ENCODE peak calls at places on chromosomes 3 and 15, in nine cellular contexts. E is spleen; F is CD8-positive, alpha-beta memory T cell; P is H9; U is hepatocyte; K is effector memory CD4-positive, alpha-beta T cell; M is endothelial cell of umbilical vein; W is upper lobe of right lung; Z is body of pancreas. D is an unnamed sample. For H3K4me1 and H3K9me3, the result is how much of the 10 kb centered on the place peaks cover.

GRCh38 chr15:49462242-49462641 is 39.2 kb downstream of the FGF7 start:
- DNase-seq in E (no peak), F (no peak), P (no peak), U (no peak), K (no peak), M (no peak), W (no peak), Z (no peak), D (no peak)

GRCh38 chr3:43162573-43163084 is 56.8 kb upstream of the POMGNT2 start:
- DNase-seq in E (no peak), F (peak), P (no peak), U (no peak), K (peak), M (peak), W (no peak), Z (no peak), D (no peak)

GRCh38 chr3:42702066-42702951 is at the start of gene HHATL:
- DNase-seq in E (no peak), F (no peak), P (peak), U (no peak), K (no peak), M (no peak), W (peak), Z (no peak), D (no peak)

GRCh38 chr3:183698318-183698731 is 728 bp downstream of the YEATS2 start:
- DNase-seq in E (peak), F (peak), P (no peak), U (peak), K (no peak), M (peak), W (no peak), Z (peak), D (peak)

GRCh38 chr3:13483286-13483685 is 3.2 kb downstream of the HDAC11 start:
- DNase-seq in E (peak), F (no peak), P (no peak), U (no peak), K (no peak), M (no peak), W (peak), Z (no peak), D (no peak)

GRCh38 chr3:70982700-70983140 is 600.8 kb downstream of the FOXP1 start:
- DNase-seq in E (no peak), F (no peak), P (no peak), U (peak), K (no peak), M (peak), W (no peak), Z (peak), D (no peak)

GRCh38 chr3:46012246-46012645 is 15.0 kb downstream of the XCR1 start:
- DNase-seq in E (no peak), F (no peak), P (no peak), U (no peak), K (no peak), M (no peak), W (no peak), Z (no peak), D (no peak)

GRCh38 chr3:37901721-37902120 is 40.0 kb downstream of the CTDSPL start:
- DNase-seq in E (no peak), F (no peak), P (no peak), U (no peak), K (no peak), M (no peak), W (no peak), Z (no peak), D (no peak)

GRCh38 chr3:149489060-149489690 is 14.7 kb downstream of the TM4SF4 start:
- DNase-seq in E (no peak), F (no peak), P (peak), U (no peak), K (no peak), M (peak), W (no peak), Z (no peak), D (peak)

GRCh38 chr3:15629860-15630597 is 28.5 kb downstream of the BTD start:
- DNase-seq in E (no peak), F (peak), P (peak), U (peak), K (peak), M (peak), W (no peak), Z (peak), D (peak)

GRCh38 chr15:25397110-25397509 is 41.7 kb downstream of the UBE3A start:
- DNase-seq in E (no peak), F (no peak), P (no peak), U (no peak), K (no peak), M (peak), W (no peak), Z (no peak), D (no peak)

GRCh38 chr3:43997788-43998373 is 243.8 kb upstream of the TOPAZ1 start:
- DNase-seq in E (no peak), F (no peak), P (no peak), U (no peak), K (no peak), M (no peak), W (no peak), Z (no peak), D (peak)

GRCh38 chr15:94008101-94009080 is 223.0 kb upstream of the MCTP2 start:
- DNase-seq in E (no peak), F (no peak), P (no peak), U (no peak), K (no peak), M (no peak), W (no peak), Z (no peak), D (no peak)

GRCh38 chr3:41580274-41580959 is 381.1 kb downstream of the CTNNB1 start:
- DNase-seq in E (no peak), F (no peak), P (no peak), U (no peak), K (no peak), M (no peak), W (no peak), Z (no peak), D (peak)

GRCh38 chr3:154285221-154285620 is 39.1 kb downstream of the DHX36 start:
- DNase-seq in E (no peak), F (no peak), P (no peak), U (no peak), K (no peak), M (no peak), W (no peak), Z (no peak), D (no peak)

GRCh38 chr15:31349233-31350141 is 22.9 kb downstream of the KLF13 start:
- DNase-seq in E (peak), F (no peak), P (no peak), U (no peak), K (no peak), M (no peak), W (no peak), Z (no peak), D (no peak)
- H3K4me1 ChIP-seq in E (half or more), F (half or more), P (under half), U (under half), K (half or more), M (under half), W (half or more), Z (half or more), D (half or more)

DNA sequence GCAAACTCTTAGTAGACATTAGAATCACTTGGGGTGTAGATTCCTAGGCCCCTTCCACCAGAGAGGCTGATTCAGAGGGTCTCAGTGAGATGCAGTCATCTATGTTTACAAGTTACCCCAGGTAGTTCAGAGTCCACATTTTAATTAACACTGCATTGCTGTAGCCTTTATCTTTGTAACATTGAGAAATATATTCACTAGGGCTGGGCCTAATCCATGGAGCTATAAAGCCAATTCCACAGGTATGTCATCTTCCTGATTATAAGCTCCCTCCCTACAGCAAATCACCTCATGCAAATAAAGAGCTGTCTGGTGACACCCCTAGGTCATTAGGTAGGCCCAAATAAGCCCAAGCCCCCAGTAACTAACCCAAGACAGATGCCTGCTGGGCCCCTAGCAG is 39.5 kb upstream of the STT3B start:
- DNase-seq in E (no peak), F (no peak), P (no peak), U (no peak), K (no peak), M (no peak), W (no peak), Z (no peak), D (no peak)
- H3K9me3 ChIP-seq in E (under half), F (under half), P (under half), U (under half), K (under half), M (under half), W (under half), Z (under half), D (under half)

DNA sequence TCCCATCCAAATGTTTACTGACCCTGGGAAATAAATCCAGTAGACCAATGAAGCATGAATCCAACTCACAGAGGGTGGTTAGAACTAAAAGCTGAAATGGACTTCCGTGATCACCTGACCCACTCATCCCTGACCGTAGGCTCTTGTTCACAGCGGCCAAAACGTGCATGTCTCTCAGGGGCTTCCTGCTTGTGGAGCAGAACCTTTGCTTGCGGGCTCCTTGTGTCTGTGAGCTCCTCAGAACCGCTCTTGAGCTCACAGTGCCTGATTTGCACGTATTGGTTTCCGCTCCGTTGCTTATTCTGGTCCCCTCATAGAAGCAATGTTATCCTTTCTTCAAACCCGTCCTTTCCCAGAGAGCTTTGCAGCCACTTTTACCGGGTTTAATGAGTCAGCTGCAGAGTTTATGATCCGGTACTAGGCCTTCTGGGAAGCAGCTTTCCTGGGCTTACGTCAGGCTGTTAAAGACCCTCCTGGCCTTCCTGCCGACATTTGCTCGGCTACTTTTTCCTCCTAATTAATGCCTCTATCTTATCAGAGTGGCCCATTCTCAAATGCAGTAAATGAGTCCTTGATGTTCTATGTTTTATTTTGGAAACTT is 35.4 kb downstream of the LIPC start:
- DNase-seq in E (no peak), F (no peak), P (no peak), U (no peak), K (no peak), M (no peak), W (no peak), Z (peak), D (no peak)
- H3K4me1 ChIP-seq in E (under half), F (under half), P (under half), U (under half), K (under half), M (under half), W (under half), Z (under half), D (under half)

GRCh38 chr15:26712350-26712749 is 60.5 kb downstream of the GABRB3 start:
- DNase-seq in E (no peak), F (no peak), P (no peak), U (no peak), K (no peak), M (no peak), W (no peak), Z (no peak), D (no peak)

GRCh38 chr15:26720546-26720945 is 52.3 kb downstream of the GABRB3 start:
- DNase-seq in E (no peak), F (no peak), P (no peak), U (no peak), K (no peak), M (no peak), W (no peak), Z (no peak), D (no peak)

GRCh38 chr15:26713498-26713897 is 59.4 kb downstream of the GABRB3 start:
- DNase-seq in E (no peak), F (no peak), P (no peak), U (no peak), K (no peak), M (no peak), W (no peak), Z (no peak), D (no peak)

GRCh38 chr15:26711445-26711844 is 61.4 kb downstream of the GABRB3 start:
- DNase-seq in E (no peak), F (no peak), P (no peak), U (no peak), K (no peak), M (no peak), W (no peak), Z (no peak), D (no peak)

GRCh38 chr15:26716069-26716468 is 56.8 kb downstream of the GABRB3 start:
- DNase-seq in E (no peak), F (no peak), P (no peak), U (no peak), K (no peak), M (no peak), W (no peak), Z (no peak), D (no peak)
- H3K9me3 ChIP-seq in E (under half), F (under half), P (under half), U (under half), K (under half), M (under half), W (under half), Z (under half), D (under half)

GRCh38 chr15:66960519-66960918 is 104.9 kb upstream of the SMAD3 start:
- DNase-seq in E (no peak), F (no peak), P (no peak), U (no peak), K (no peak), M (no peak), W (no peak), Z (no peak), D (no peak)
- H3K4me1 ChIP-seq in E (under half), F (under half), P (under half), U (under half), K (under half), M (under half), W (under half), Z (under half), D (under half)

DNA sequence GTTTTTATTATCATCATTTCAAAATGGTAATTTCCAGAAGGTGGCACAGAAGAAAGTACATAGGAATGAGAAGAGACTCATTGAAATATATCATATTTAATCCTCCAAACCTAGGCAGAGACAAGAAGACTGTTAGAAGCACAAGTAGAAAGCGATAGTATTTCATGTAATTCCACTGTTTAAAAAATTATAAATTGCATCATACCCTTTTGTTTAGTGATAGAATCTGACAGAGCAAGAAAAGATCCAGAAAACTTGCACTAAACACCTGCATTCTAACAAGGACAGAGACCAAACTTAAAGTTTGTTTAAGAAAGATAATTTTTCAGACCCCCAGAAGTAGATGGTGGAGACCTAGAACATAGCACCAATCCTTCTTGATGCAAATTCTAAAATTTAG is 56.9 kb upstream of the CD96 start:
- DNase-seq in E (no peak), F (no peak), P (no peak), U (no peak), K (no peak), M (no peak), W (no peak), Z (no peak), D (no peak)
- H3K9me3 ChIP-seq in E (under half), F (under half), P (under half), U (under half), K (under half), M (under half), W (under half), Z (under half), D (under half)

GRCh38 chr3:142852009-142852408 is 36.9 kb downstream of the PCOLCE2 start:
- DNase-seq in E (no peak), F (no peak), P (no peak), U (no peak), K (no peak), M (no peak), W (no peak), Z (no peak), D (no peak)
- H3K4me1 ChIP-seq in E (under half), F (under half), P (under half), U (under half), K (under half), M (under half), W (under half), Z (under half), D (under half)

GRCh38 chr3:196757876-196758739 is 18.5 kb downstream of the PAK2 start:
- DNase-seq in E (no peak), F (no peak), P (no peak), U (peak), K (no peak), M (peak), W (no peak), Z (no peak), D (no peak)
- H3K9me3 ChIP-seq in E (under half), F (under half), P (under half), U (under half), K (under half), M (under half), W (under half), Z (under half), D (under half)

D was measured in OCI-LY7.